ENCODE peak calls at places on chromosomes 7 and 10, in seven cellular contexts. K is LNCaP clone FGC; H is kidney epithelial cell; Z is tibial nerve; W is CD8-positive, alpha-beta T cell; R is transverse colon; U is left ventricle myocardium inferior. D is an unnamed sample.

GRCh38 chr7:117781707-117782106 is 91.5 kb downstream of the CTTNBP2 start:
- DNase-seq in K (no peak), Z (no peak), R (no peak), W (no peak), H (no peak), U (no peak), D (no peak)

GRCh38 chr10:54800677-54801480 is at the start of gene PCDH15:
- DNase-seq in U (no peak), K (peak), Z (no peak), H (peak), W (no peak), R (no peak), D (peak)

GRCh38 chr7:140238778-140239652 is 62.2 kb upstream of the KDM7A start:
- DNase-seq in Z (no peak), H (no peak), R (peak), K (no peak), W (no peak), U (no peak), D (peak)

GRCh38 chr10:88754272-88754671 is 5.5 kb upstream of the LIPN start:
- DNase-seq in R (no peak), Z (no peak), K (no peak), U (no peak), H (no peak), W (no peak), D (no peak)

GRCh38 chr7:117731455-117731854 is 141.8 kb downstream of the CTTNBP2 start:
- DNase-seq in K (no peak), Z (no peak), W (no peak), H (no peak), U (no peak), R (no peak), D (no peak)

GRCh38 chr10:60456053-60456452 is 66.4 kb upstream of the ANK3 start:
- DNase-seq in K (no peak), W (no peak), U (no peak), R (no peak), H (no peak), Z (no peak), D (no peak)

GRCh38 chr10:43938810-43939209 is 290.1 kb upstream of the ZNF32 start:
- DNase-seq in K (no peak), W (no peak), Z (no peak), U (no peak), R (no peak), H (no peak), D (no peak)

GRCh38 chr7:47652591-47652990 is 70.7 kb upstream of the TNS3 start:
- DNase-seq in R (no peak), H (no peak), U (no peak), Z (no peak), K (no peak), W (no peak), D (no peak)

GRCh38 chr7:21542891-21543527 is at the start of gene DNAH11:
- DNase-seq in Z (no peak), W (no peak), K (no peak), H (no peak), U (peak), R (peak), D (peak)

GRCh38 chr10:94224656-94225055 is 138.1 kb downstream of the NOC3L start:
- DNase-seq in R (no peak), H (peak), W (no peak), K (no peak), Z (no peak), U (no peak), D (no peak)

GRCh38 chr7:97016392-97017196 is 8.0 kb downstream of the DLX5 start:
- DNase-seq in H (no peak), Z (no peak), R (no peak), W (no peak), U (no peak), K (no peak), D (no peak)
- TF ChIP-seq CTCF in H (no peak), Z (no peak), R (no peak), W (no peak), U (no peak), K (no peak), D (no peak)

DNA sequence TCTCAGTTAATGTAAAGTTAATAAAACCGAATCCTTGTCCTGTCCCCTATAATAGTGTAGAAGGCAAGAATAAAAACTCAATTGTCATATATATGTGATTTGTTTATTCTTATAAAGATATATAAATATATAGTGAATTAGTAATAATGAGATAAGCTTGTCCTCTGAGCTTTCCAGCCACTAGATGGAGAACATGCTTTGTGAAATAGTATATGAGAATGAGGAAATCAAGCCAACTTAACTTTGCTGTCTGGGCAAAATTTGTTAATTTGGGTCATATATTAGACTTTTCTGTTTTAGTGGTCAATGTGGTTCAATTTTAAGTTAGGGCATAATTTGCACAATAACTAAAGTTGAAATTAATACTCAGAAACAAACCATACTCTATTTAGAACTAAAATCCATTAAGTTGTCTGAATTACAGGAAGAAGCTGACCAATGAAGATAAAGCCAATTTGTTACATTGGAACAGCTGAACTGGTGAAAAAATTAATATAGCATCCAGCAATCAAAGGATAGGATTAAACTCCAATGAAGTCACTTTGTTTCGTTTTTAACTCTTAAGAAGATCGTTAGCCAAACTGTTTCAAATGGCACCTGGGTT is 595.0 kb downstream of the ARL4A start:
- DNase-seq in U (no peak), W (no peak), Z (no peak), K (peak), R (no peak), H (no peak), D (no peak)
- TF ChIP-seq CTCF in U (peak), W (no peak), Z (no peak), K (peak), R (no peak), H (peak), D (peak)

DNA sequence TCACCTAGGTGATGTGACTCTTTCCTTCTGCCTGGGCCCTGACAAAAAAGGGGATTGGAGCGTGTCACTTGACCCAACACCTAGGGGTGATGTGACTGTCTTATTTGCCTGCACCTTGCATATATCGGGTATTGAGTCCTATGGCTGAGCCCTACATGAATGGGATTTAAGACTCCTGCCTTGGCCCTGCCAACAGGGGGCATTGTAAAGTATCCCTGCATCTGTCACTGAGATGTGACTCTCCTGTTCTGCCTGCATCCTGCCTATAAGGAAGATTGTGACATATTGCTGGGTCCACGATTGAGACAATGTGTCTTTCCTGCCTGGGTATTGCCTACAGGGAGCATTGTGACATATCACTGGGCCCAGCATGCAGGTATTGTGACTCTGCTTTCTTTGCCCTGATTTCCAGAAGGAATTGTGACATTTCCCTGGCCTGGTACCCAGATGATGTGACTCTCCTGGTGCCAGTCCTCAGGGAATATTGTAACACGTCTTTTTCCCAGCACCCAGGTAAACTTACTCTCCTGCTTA is 14.2 kb upstream of the ZNF107 start:
- DNase-seq in U (no peak), K (no peak), H (no peak), Z (no peak), W (no peak), R (no peak), D (no peak)
- TF ChIP-seq CTCF in U (no peak), K (no peak), H (no peak), Z (no peak), W (no peak), R (no peak), D (no peak)

GRCh38 chr7:44375236-44375699 is 49.9 kb upstream of the CAMK2B start:
- DNase-seq in W (no peak), K (no peak), Z (no peak), H (no peak), R (no peak), U (no peak), D (peak)
- TF ChIP-seq CTCF in W (no peak), K (peak), Z (no peak), H (peak), R (no peak), U (peak), D (peak)

DNA sequence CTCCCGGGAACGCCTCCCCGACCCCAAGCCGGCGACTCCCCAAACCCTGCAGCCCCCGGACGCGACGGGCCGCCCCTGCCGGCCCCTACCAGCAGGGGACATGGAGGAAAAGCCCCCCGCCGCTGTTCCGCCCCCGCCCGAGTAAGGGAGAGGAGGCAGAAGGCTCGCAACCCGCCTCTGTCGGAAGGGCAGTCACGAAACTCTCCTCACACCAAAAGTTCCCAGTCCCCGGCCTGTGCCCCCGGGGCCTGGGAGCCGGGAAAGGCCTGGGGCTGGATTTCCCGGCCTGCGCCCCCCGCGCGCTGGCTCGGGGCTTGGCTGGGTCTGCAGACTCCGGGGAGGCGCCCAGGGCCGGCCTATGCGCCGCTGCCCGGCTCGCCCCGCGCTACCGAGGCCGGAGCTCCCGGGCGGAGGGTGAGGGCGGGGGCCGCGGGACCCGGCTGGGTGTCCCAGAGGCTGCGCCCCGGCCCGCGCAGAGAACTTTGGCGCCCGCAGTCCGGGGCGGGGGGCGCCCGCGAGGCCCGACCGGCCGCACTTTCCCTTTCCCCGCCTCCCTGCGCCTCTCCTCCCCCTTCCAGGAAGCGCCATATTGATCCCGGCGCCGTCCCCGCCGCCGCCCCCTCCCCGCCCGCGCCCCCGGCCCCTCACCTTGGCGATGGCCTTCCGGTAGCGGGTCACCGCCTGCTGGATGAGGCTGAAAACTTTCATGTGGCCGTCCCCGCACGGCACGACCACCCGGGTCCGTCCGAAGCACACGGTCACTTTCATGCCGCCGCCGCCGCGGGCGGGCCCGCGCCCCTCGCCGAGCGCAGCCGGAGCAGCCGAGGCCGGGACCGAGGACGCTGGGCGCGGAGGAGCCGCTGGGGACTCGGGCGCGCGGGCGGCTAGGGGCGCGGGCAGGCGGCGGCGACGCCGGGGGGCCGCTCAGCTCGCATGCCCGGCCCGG is 595 bp downstream of the PARD3 start:
- DNase-seq in W (no peak), R (peak), K (no peak), Z (no peak), U (peak), H (no peak), D (peak)
- TF ChIP-seq CTCF in W (no peak), R (no peak), K (peak), Z (no peak), U (peak), H (peak), D (peak)

DNA sequence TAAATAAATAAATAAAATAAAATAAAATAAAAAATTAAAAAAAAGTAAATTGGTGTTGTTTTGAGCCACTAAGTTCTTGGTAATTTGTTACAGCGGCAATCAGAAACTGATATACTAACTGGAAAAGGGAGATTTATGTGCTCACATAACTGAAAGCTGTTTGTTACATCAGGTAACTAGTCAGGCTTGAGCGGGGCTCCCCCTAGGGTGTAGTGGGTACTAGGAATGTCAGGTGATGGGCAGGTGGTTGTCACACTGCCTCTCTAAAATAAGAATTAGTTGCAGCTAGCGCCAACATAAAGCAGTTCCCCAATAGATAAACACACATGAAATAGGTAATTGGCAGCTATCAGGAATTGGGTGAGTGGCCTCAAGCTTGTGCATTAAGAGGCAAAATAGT is 1336.9 kb downstream of the XPNPEP1 start:
- DNase-seq in U (no peak), W (no peak), K (no peak), Z (no peak), R (no peak), H (no peak), D (no peak)
- TF ChIP-seq CTCF in U (no peak), W (no peak), K (no peak), Z (no peak), R (no peak), H (no peak), D (no peak)

GRCh38 chr7:132249591-132249971 is 326.7 kb downstream of the PLXNA4 start:
- DNase-seq in Z (no peak), W (no peak), U (no peak), K (peak), R (peak), H (no peak), D (peak)
- TF ChIP-seq CTCF in Z (no peak), W (no peak), U (peak), K (peak), R (peak), H (peak), D (no peak)

DNA sequence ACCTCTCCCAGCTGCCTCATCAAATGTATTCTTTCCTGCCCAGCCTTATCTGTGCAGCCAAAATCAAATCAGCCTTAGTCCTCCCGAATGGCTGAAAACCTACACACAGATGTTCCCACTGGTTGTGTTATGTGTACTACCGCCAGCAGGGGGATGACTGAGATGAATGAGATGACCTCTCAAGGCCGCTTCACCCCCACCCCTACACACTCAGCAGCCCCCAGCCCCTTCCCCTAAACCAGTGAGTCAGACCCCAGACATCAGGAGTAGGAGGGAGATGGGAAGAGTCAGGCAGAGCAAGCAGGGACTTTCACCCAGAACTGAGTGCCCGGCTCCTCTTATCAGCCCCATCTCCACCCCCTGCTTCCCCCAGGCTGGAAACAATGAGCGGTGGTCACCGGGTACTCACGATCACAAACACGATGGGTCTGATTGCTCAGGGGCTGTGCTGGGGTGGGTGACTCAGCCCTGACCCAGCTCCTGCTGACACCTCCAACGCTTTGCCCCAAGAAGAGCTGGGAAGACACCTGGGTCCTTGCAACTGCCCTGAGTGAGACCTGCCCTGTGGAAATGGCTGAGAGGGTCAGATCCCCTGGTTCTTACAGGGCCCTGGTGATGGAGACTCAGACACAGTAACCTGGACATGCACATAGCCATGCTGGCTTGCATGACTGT is 6.6 kb upstream of the C10orf105 start:
- DNase-seq in W (no peak), H (no peak), U (no peak), Z (no peak), K (no peak), R (peak), D (peak)
- TF ChIP-seq CTCF in W (peak), H (peak), U (peak), Z (no peak), K (no peak), R (no peak), D (peak)

GRCh38 chr10:98429320-98430072 is 14.5 kb upstream of the PYROXD2 start:
- DNase-seq in Z (no peak), W (no peak), U (no peak), R (no peak), K (no peak), H (no peak), D (no peak)
- TF ChIP-seq CTCF in Z (no peak), W (no peak), U (no peak), R (no peak), K (no peak), H (no peak), D (no peak)

D was measured in Calu3.